ENCODE peak calls at places on chromosome X, in nine cellular contexts. V, J, B, W, Q, E, Z, U and L are unnamed samples.

GRCh38 chrX:119817130-119817690 is 25.8 kb upstream of the RPL39 start:
- DNase-seq in V (no peak), J (no peak), B (peak), W (no peak), Q (no peak), E (no peak), Z (no peak), U (no peak), L (no peak)

GRCh38 chrX:53223068-53223693 is 1.8 kb downstream of the KDM5C start:
- DNase-seq in V (no peak), J (no peak), B (peak), W (no peak), Q (no peak), E (no peak), Z (peak), U (peak), L (no peak)

GRCh38 chrX:57772637-57773036 is 92.6 kb upstream of the NLRP2B start:
- DNase-seq in V (no peak), J (no peak), B (no peak), W (no peak), Q (peak), E (no peak), Z (no peak), U (no peak), L (no peak)

GRCh38 chrX:134423606-134424005 is 36.4 kb upstream of the HPRT1 start:
- DNase-seq in V (no peak), J (no peak), B (peak), W (no peak), Q (peak), E (no peak), Z (peak), U (peak), L (no peak)

GRCh38 chrX:19017271-19017670 is 33.4 kb upstream of the PHKA2 start:
- DNase-seq in V (no peak), J (no peak), B (peak), W (peak), Q (peak), E (no peak), Z (peak), U (peak), L (no peak)

GRCh38 chrX:153361781-153362397 is 27.9 kb downstream of the ZNF275 start:
- DNase-seq in V (no peak), J (no peak), B (no peak), W (no peak), Q (no peak), E (no peak), Z (no peak), U (no peak), L (no peak)

GRCh38 chrX:46770817-46771163 is 11.9 kb upstream of the SLC9A7 start:
- DNase-seq in V (no peak), J (no peak), B (peak), W (no peak), Q (peak), E (no peak), Z (no peak), U (peak), L (no peak)

GRCh38 chrX:129733335-129733734 is 5.4 kb upstream of the XPNPEP2 start:
- DNase-seq in V (no peak), J (no peak), B (no peak), W (no peak), Q (no peak), E (no peak), Z (no peak), U (no peak), L (no peak)

GRCh38 chrX:100829730-100830129 is 9.5 kb downstream of the CSTF2 start:
- DNase-seq in V (no peak), J (no peak), B (peak), W (no peak), Q (peak), E (no peak), Z (no peak), U (peak), L (no peak)

GRCh38 chrX:33725556-33726232 is 406.4 kb downstream of the FAM47A start:
- DNase-seq in V (no peak), J (no peak), B (no peak), W (no peak), Q (no peak), E (no peak), Z (no peak), U (peak), L (no peak)

GRCh38 chrX:133353233-133353632 is 62.1 kb downstream of the GPC4 start:
- DNase-seq in V (no peak), J (no peak), B (no peak), W (no peak), Q (no peak), E (no peak), Z (no peak), U (no peak), L (no peak)

GRCh38 chrX:149365552-149365951 is 139.6 kb downstream of the IDS start:
- DNase-seq in V (no peak), J (no peak), B (no peak), W (no peak), Q (no peak), E (no peak), Z (no peak), U (no peak), L (no peak)

GRCh38 chrX:51825432-51825831 is 68.0 kb upstream of the MAGED1 start:
- DNase-seq in V (no peak), J (no peak), B (peak), W (no peak), Q (no peak), E (no peak), Z (no peak), U (no peak), L (no peak)

GRCh38 chrX:115344885-115345653 is 55.6 kb downstream of the LUZP4 start:
- DNase-seq in V (no peak), J (peak), B (peak), W (peak), Q (peak), E (no peak), Z (peak), U (peak), L (no peak)

GRCh38 chrX:115017455-115017854 is at the start of gene IL13RA2:
- DNase-seq in V (no peak), J (no peak), B (no peak), W (no peak), Q (peak), E (no peak), Z (no peak), U (peak), L (no peak)

GRCh38 chrX:317424-318067 is 1.1 kb downstream of the GTPBP6 start:
- DNase-seq in V (no peak), J (no peak), B (peak), W (no peak), Q (no peak), E (no peak), Z (no peak), U (no peak), L (no peak)

GRCh38 chrX:154043003-154043402 is 23.3 kb upstream of the IRAK1 start:
- DNase-seq in V (no peak), J (no peak), B (peak), W (no peak), Q (no peak), E (no peak), Z (no peak), U (peak), L (no peak)

GRCh38 chrX:119614776-119615175 is 8.6 kb upstream of the NKRF start:
- DNase-seq in V (no peak), J (no peak), B (no peak), W (no peak), Q (no peak), E (no peak), Z (no peak), U (no peak), L (no peak)

GRCh38 chrX:54358424-54359211 is 772 bp upstream of the WNK3 start:
- DNase-seq in V (no peak), J (peak), B (peak), W (peak), Q (peak), E (peak), Z (peak), U (peak), L (no peak)

GRCh38 chrX:5051831-5052491 is 1176.7 kb downstream of the NLGN4X start:
- DNase-seq in V (no peak), J (peak), B (peak), W (no peak), Q (no peak), E (no peak), Z (no peak), U (peak), L (no peak)

GRCh38 chrX:136262241-136262640 is 11.0 kb upstream of the MAP7D3 start:
- DNase-seq in V (no peak), J (no peak), B (peak), W (no peak), Q (no peak), E (no peak), Z (no peak), U (no peak), L (no peak)

GRCh38 chrX:7111518-7111917 is 36.0 kb upstream of the STS start:
- DNase-seq in V (no peak), J (no peak), B (no peak), W (no peak), Q (no peak), E (no peak), Z (no peak), U (no peak), L (no peak)

GRCh38 chrX:56564921-56565861 is 1.8 kb downstream of the UBQLN2 start:
- DNase-seq in V (no peak), J (peak), B (peak), W (no peak), Q (no peak), E (no peak), Z (no peak), U (peak), L (no peak)

GRCh38 chrX:40420899-40421729 is 159.7 kb upstream of the ATP6AP2 start:
- DNase-seq in V (no peak), J (peak), B (no peak), W (no peak), Q (no peak), E (no peak), Z (peak), U (peak), L (no peak)

GRCh38 chrX:13287816-13288215 is 32.0 kb downstream of the ATXN3L start:
- DNase-seq in V (no peak), J (no peak), B (peak), W (no peak), Q (peak), E (no peak), Z (peak), U (peak), L (no peak)

GRCh38 chrX:82218361-82218760 is 1016.5 kb downstream of the SH3BGRL start:
- DNase-seq in V (no peak), J (no peak), B (no peak), W (no peak), Q (peak), E (no peak), Z (no peak), U (no peak), L (no peak)

GRCh38 chrX:103584606-103585005 is 709 bp upstream of the TCEAL4 start:
- DNase-seq in V (no peak), J (no peak), B (peak), W (peak), Q (peak), E (no peak), Z (peak), U (peak), L (no peak)

GRCh38 chrX:69140837-69141236 is 24.4 kb downstream of the PJA1 start:
- DNase-seq in V (no peak), J (no peak), B (no peak), W (no peak), Q (no peak), E (no peak), Z (no peak), U (no peak), L (no peak)

GRCh38 chrX:40570346-40571093 is 10.2 kb upstream of the ATP6AP2 start:
- DNase-seq in V (no peak), J (no peak), B (no peak), W (no peak), Q (no peak), E (no peak), Z (no peak), U (no peak), L (no peak)

GRCh38 chrX:108198420-108198819 is 106.8 kb downstream of the ATG4A start:
- DNase-seq in V (no peak), J (no peak), B (peak), W (no peak), Q (no peak), E (no peak), Z (no peak), U (peak), L (no peak)

GRCh38 chrX:124791492-124792095 is 445.2 kb downstream of the SH2D1A start:
- DNase-seq in V (no peak), J (no peak), B (no peak), W (no peak), Q (no peak), E (no peak), Z (no peak), U (no peak), L (no peak)

GRCh38 chrX:15310117-15310516 is 5.3 kb downstream of the ASB11 start:
- DNase-seq in V (no peak), J (no peak), B (peak), W (peak), Q (peak), E (no peak), Z (peak), U (peak), L (no peak)

GRCh38 chrX:34956915-34957314 is 14.3 kb downstream of the FAM47B start:
- DNase-seq in V (no peak), J (no peak), B (peak), W (no peak), Q (peak), E (no peak), Z (no peak), U (peak), L (no peak)